ENCODE peak calls at places on chromosomes 4 and X, in nine cellular contexts. One of them, this sample, is unnamed.

GRCh38 chr4:77194989-77195388 is 38.0 kb downstream of the CCNG2 start:
- DNase-seq in activated gamma-delta T cell treated with Interleukin-2 at 50 U/mL for 16 hours: no peak
- DNase-seq in HuH-7.5: no peak
- DNase-seq in stomach: no peak
- DNase-seq in adipocyte: no peak
- DNase-seq in NCI-H1092: no peak
- DNase-seq in activated CD4-positive, CD25-positive, alpha-beta regulatory T cell: no peak
- DNase-seq in IMR-90: no peak
- DNase-seq in HFF-Myc: no peak
- DNase-seq in this sample: no peak

GRCh38 chr4:76966024-76966579 is 16.6 kb downstream of the SEPTIN11 start:
- DNase-seq in activated gamma-delta T cell treated with Interleukin-2 at 50 U/mL for 16 hours: no peak
- DNase-seq in HuH-7.5: no peak
- DNase-seq in stomach: no peak
- DNase-seq in adipocyte: no peak
- DNase-seq in NCI-H1092: no peak
- DNase-seq in activated CD4-positive, CD25-positive, alpha-beta regulatory T cell: no peak
- DNase-seq in IMR-90: no peak
- DNase-seq in HFF-Myc: no peak
- DNase-seq in this sample: no peak

GRCh38 chrX:123822965-123823364 is 36.9 kb upstream of the XIAP start:
- DNase-seq in activated gamma-delta T cell treated with Interleukin-2 at 50 U/mL for 16 hours: no peak
- DNase-seq in HuH-7.5: no peak
- DNase-seq in stomach: no peak
- DNase-seq in adipocyte: no peak
- DNase-seq in NCI-H1092: no peak
- DNase-seq in activated CD4-positive, CD25-positive, alpha-beta regulatory T cell: no peak
- DNase-seq in IMR-90: no peak
- DNase-seq in HFF-Myc: no peak
- DNase-seq in this sample: no peak

GRCh38 chrX:149909324-149910177 is 19.8 kb upstream of the HSFX4 start:
- DNase-seq in activated gamma-delta T cell treated with Interleukin-2 at 50 U/mL for 16 hours: no peak
- DNase-seq in HuH-7.5: no peak
- DNase-seq in stomach: no peak
- DNase-seq in adipocyte: no peak
- DNase-seq in NCI-H1092: no peak
- DNase-seq in activated CD4-positive, CD25-positive, alpha-beta regulatory T cell: no peak
- DNase-seq in IMR-90: no peak
- DNase-seq in HFF-Myc: no peak
- DNase-seq in this sample: no peak

GRCh38 chrX:106718709-106719108 is 7.8 kb upstream of the RNF128 start:
- DNase-seq in activated gamma-delta T cell treated with Interleukin-2 at 50 U/mL for 16 hours: no peak
- DNase-seq in HuH-7.5: no peak
- DNase-seq in stomach: no peak
- DNase-seq in adipocyte: no peak
- DNase-seq in NCI-H1092: no peak
- DNase-seq in activated CD4-positive, CD25-positive, alpha-beta regulatory T cell: no peak
- DNase-seq in IMR-90: no peak
- DNase-seq in HFF-Myc: no peak
- DNase-seq in this sample: no peak

GRCh38 chrX:119529355-119530276 is 35.6 kb downstream of the STEEP1 start:
- DNase-seq in activated gamma-delta T cell treated with Interleukin-2 at 50 U/mL for 16 hours: no peak
- DNase-seq in HuH-7.5: no peak
- DNase-seq in stomach: no peak
- DNase-seq in adipocyte: peak; percentile 3
- DNase-seq in NCI-H1092: no peak
- DNase-seq in activated CD4-positive, CD25-positive, alpha-beta regulatory T cell: no peak
- DNase-seq in IMR-90: no peak
- DNase-seq in HFF-Myc: no peak
- DNase-seq in this sample: no peak

GRCh38 chr4:80202190-80202711 is 4.9 kb downstream of the PRDM8 start:
- DNase-seq in activated gamma-delta T cell treated with Interleukin-2 at 50 U/mL for 16 hours: peak; percentile 71
- DNase-seq in HuH-7.5: peak; percentile 89
- DNase-seq in stomach: peak; percentile 87
- DNase-seq in adipocyte: peak; percentile 93
- DNase-seq in NCI-H1092: peak; percentile 60
- DNase-seq in activated CD4-positive, CD25-positive, alpha-beta regulatory T cell: peak; percentile 69
- DNase-seq in IMR-90: peak; percentile 80
- DNase-seq in HFF-Myc: no peak
- DNase-seq in this sample: peak; percentile 95

GRCh38 chr4:654871-655734 is 19.0 kb downstream of the ATP5ME start:
- DNase-seq in activated gamma-delta T cell treated with Interleukin-2 at 50 U/mL for 16 hours: no peak
- DNase-seq in HuH-7.5: no peak
- DNase-seq in stomach: no peak
- DNase-seq in adipocyte: no peak
- DNase-seq in NCI-H1092: no peak
- DNase-seq in activated CD4-positive, CD25-positive, alpha-beta regulatory T cell: no peak
- DNase-seq in IMR-90: no peak
- DNase-seq in HFF-Myc: no peak
- DNase-seq in this sample: no peak

GRCh38 chrX:120207009-120207610 is 43.5 kb upstream of the ZBTB33 start:
- DNase-seq in activated gamma-delta T cell treated with Interleukin-2 at 50 U/mL for 16 hours: no peak
- DNase-seq in HuH-7.5: no peak
- DNase-seq in stomach: no peak
- DNase-seq in adipocyte: no peak
- DNase-seq in NCI-H1092: no peak
- DNase-seq in activated CD4-positive, CD25-positive, alpha-beta regulatory T cell: no peak
- DNase-seq in IMR-90: no peak
- DNase-seq in HFF-Myc: no peak
- DNase-seq in this sample: no peak

GRCh38 chr4:752196-752861 is 46.7 kb downstream of the PCGF3 start:
- DNase-seq in activated gamma-delta T cell treated with Interleukin-2 at 50 U/mL for 16 hours: no peak
- DNase-seq in HuH-7.5: no peak
- DNase-seq in stomach: no peak
- DNase-seq in adipocyte: no peak
- DNase-seq in NCI-H1092: no peak
- DNase-seq in activated CD4-positive, CD25-positive, alpha-beta regulatory T cell: no peak
- DNase-seq in IMR-90: peak; percentile 19
- DNase-seq in HFF-Myc: no peak
- DNase-seq in this sample: no peak

GRCh38 chrX:39268207-39268606 is 466.9 kb downstream of the MID1IP1 start:
- DNase-seq in activated gamma-delta T cell treated with Interleukin-2 at 50 U/mL for 16 hours: no peak
- DNase-seq in HuH-7.5: no peak
- DNase-seq in stomach: no peak
- DNase-seq in adipocyte: no peak
- DNase-seq in NCI-H1092: no peak
- DNase-seq in activated CD4-positive, CD25-positive, alpha-beta regulatory T cell: no peak
- DNase-seq in IMR-90: no peak
- DNase-seq in HFF-Myc: no peak
- DNase-seq in this sample: no peak

GRCh38 chr4:52915730-52916129 is 53.6 kb downstream of the RASL11B start:
- DNase-seq in activated gamma-delta T cell treated with Interleukin-2 at 50 U/mL for 16 hours: no peak
- DNase-seq in HuH-7.5: no peak
- DNase-seq in stomach: peak; percentile 50
- DNase-seq in adipocyte: no peak
- DNase-seq in NCI-H1092: no peak
- DNase-seq in activated CD4-positive, CD25-positive, alpha-beta regulatory T cell: no peak
- DNase-seq in IMR-90: no peak
- DNase-seq in HFF-Myc: no peak
- DNase-seq in this sample: no peak

GRCh38 chr4:138045036-138045435 is 197.1 kb downstream of the SLC7A11 start:
- DNase-seq in activated gamma-delta T cell treated with Interleukin-2 at 50 U/mL for 16 hours: no peak
- DNase-seq in HuH-7.5: no peak
- DNase-seq in stomach: no peak
- DNase-seq in adipocyte: no peak
- DNase-seq in NCI-H1092: no peak
- DNase-seq in activated CD4-positive, CD25-positive, alpha-beta regulatory T cell: no peak
- DNase-seq in IMR-90: no peak
- DNase-seq in HFF-Myc: no peak
- DNase-seq in this sample: no peak

GRCh38 chr4:53905281-53905934 is 159.0 kb downstream of the CHIC2 start:
- DNase-seq in activated gamma-delta T cell treated with Interleukin-2 at 50 U/mL for 16 hours: no peak
- DNase-seq in HuH-7.5: no peak
- DNase-seq in stomach: no peak
- DNase-seq in adipocyte: peak; percentile 51
- DNase-seq in NCI-H1092: no peak
- DNase-seq in activated CD4-positive, CD25-positive, alpha-beta regulatory T cell: no peak
- DNase-seq in IMR-90: peak; percentile 33
- DNase-seq in HFF-Myc: no peak
- DNase-seq in this sample: no peak

GRCh38 chrX:46912673-46913491 is 661 bp downstream of the JADE3 start:
- DNase-seq in activated gamma-delta T cell treated with Interleukin-2 at 50 U/mL for 16 hours: no peak
- DNase-seq in HuH-7.5: peak; percentile 40
- DNase-seq in stomach: peak; percentile 45
- DNase-seq in adipocyte: peak; percentile 71
- DNase-seq in NCI-H1092: peak; percentile 13
- DNase-seq in activated CD4-positive, CD25-positive, alpha-beta regulatory T cell: no peak
- DNase-seq in IMR-90: peak; percentile 14
- DNase-seq in HFF-Myc: no peak
- DNase-seq in this sample: no peak

GRCh38 chr4:162732871-162733270 is 433.8 kb downstream of the NAF1 start:
- DNase-seq in activated gamma-delta T cell treated with Interleukin-2 at 50 U/mL for 16 hours: no peak
- DNase-seq in HuH-7.5: no peak
- DNase-seq in stomach: no peak
- DNase-seq in adipocyte: peak; percentile 21
- DNase-seq in NCI-H1092: no peak
- DNase-seq in activated CD4-positive, CD25-positive, alpha-beta regulatory T cell: no peak
- DNase-seq in IMR-90: no peak
- DNase-seq in HFF-Myc: no peak
- DNase-seq in this sample: no peak

GRCh38 chrX:74023203-74023602 is 280.8 kb upstream of the ZCCHC13 start:
- DNase-seq in activated gamma-delta T cell treated with Interleukin-2 at 50 U/mL for 16 hours: no peak
- DNase-seq in HuH-7.5: no peak
- DNase-seq in stomach: no peak
- DNase-seq in adipocyte: no peak
- DNase-seq in NCI-H1092: no peak
- DNase-seq in activated CD4-positive, CD25-positive, alpha-beta regulatory T cell: no peak
- DNase-seq in IMR-90: no peak
- DNase-seq in HFF-Myc: no peak
- DNase-seq in this sample: no peak

GRCh38 chr4:146098978-146099377 is 76.5 kb upstream of the LSM6 start:
- DNase-seq in activated gamma-delta T cell treated with Interleukin-2 at 50 U/mL for 16 hours: no peak
- DNase-seq in HuH-7.5: no peak
- DNase-seq in stomach: no peak
- DNase-seq in adipocyte: no peak
- DNase-seq in NCI-H1092: no peak
- DNase-seq in activated CD4-positive, CD25-positive, alpha-beta regulatory T cell: no peak
- DNase-seq in IMR-90: no peak
- DNase-seq in HFF-Myc: no peak
- DNase-seq in this sample: no peak

GRCh38 chr4:57080781-57081650 is 29.2 kb downstream of the IGFBP7 start:
- DNase-seq in activated gamma-delta T cell treated with Interleukin-2 at 50 U/mL for 16 hours: no peak
- DNase-seq in HuH-7.5: no peak
- DNase-seq in stomach: no peak
- DNase-seq in adipocyte: peak; percentile 77
- DNase-seq in NCI-H1092: no peak
- DNase-seq in activated CD4-positive, CD25-positive, alpha-beta regulatory T cell: no peak
- DNase-seq in IMR-90: peak; percentile 98
- DNase-seq in HFF-Myc: peak; percentile 91
- DNase-seq in this sample: no peak

GRCh38 chrX:15745179-15745578 is 7.1 kb downstream of the CA5B start:
- DNase-seq in activated gamma-delta T cell treated with Interleukin-2 at 50 U/mL for 16 hours: no peak
- DNase-seq in HuH-7.5: no peak
- DNase-seq in stomach: no peak
- DNase-seq in adipocyte: peak; percentile 82
- DNase-seq in NCI-H1092: no peak
- DNase-seq in activated CD4-positive, CD25-positive, alpha-beta regulatory T cell: no peak
- DNase-seq in IMR-90: peak; percentile 52
- DNase-seq in HFF-Myc: no peak
- DNase-seq in this sample: no peak

GRCh38 chr4:157818946-157819692 is 353.7 kb downstream of the GASK1B start:
- DNase-seq in activated gamma-delta T cell treated with Interleukin-2 at 50 U/mL for 16 hours: no peak
- DNase-seq in HuH-7.5: no peak
- DNase-seq in stomach: no peak
- DNase-seq in adipocyte: no peak
- DNase-seq in NCI-H1092: no peak
- DNase-seq in activated CD4-positive, CD25-positive, alpha-beta regulatory T cell: no peak
- DNase-seq in IMR-90: no peak
- DNase-seq in HFF-Myc: no peak
- DNase-seq in this sample: no peak

GRCh38 chr4:169160825-169161224 is 109.9 kb downstream of the SH3RF1 start:
- DNase-seq in activated gamma-delta T cell treated with Interleukin-2 at 50 U/mL for 16 hours: no peak
- DNase-seq in HuH-7.5: no peak
- DNase-seq in stomach: no peak
- DNase-seq in adipocyte: peak; percentile 15
- DNase-seq in NCI-H1092: no peak
- DNase-seq in activated CD4-positive, CD25-positive, alpha-beta regulatory T cell: no peak
- DNase-seq in IMR-90: no peak
- DNase-seq in HFF-Myc: no peak
- DNase-seq in this sample: no peak

GRCh38 chr4:183876268-183876934 is 28.7 kb upstream of the STOX2 start:
- DNase-seq in activated gamma-delta T cell treated with Interleukin-2 at 50 U/mL for 16 hours: no peak
- DNase-seq in HuH-7.5: no peak
- DNase-seq in stomach: peak; percentile 87
- DNase-seq in adipocyte: no peak
- DNase-seq in NCI-H1092: peak; percentile 93
- DNase-seq in activated CD4-positive, CD25-positive, alpha-beta regulatory T cell: no peak
- DNase-seq in IMR-90: peak; percentile 85
- DNase-seq in HFF-Myc: no peak
- DNase-seq in this sample: no peak

GRCh38 chr4:68906238-68907137 is 45.1 kb downstream of the UGT2A3 start:
- DNase-seq in activated gamma-delta T cell treated with Interleukin-2 at 50 U/mL for 16 hours: no peak
- DNase-seq in HuH-7.5: no peak
- DNase-seq in stomach: no peak
- DNase-seq in adipocyte: no peak
- DNase-seq in NCI-H1092: no peak
- DNase-seq in activated CD4-positive, CD25-positive, alpha-beta regulatory T cell: no peak
- DNase-seq in IMR-90: no peak
- DNase-seq in HFF-Myc: no peak
- DNase-seq in this sample: no peak

GRCh38 chr4:128776794-128777216 is 32.7 kb upstream of the JADE1 start:
- DNase-seq in activated gamma-delta T cell treated with Interleukin-2 at 50 U/mL for 16 hours: no peak
- DNase-seq in HuH-7.5: no peak
- DNase-seq in stomach: peak; percentile 74
- DNase-seq in adipocyte: peak; percentile 80
- DNase-seq in NCI-H1092: peak; percentile 42
- DNase-seq in activated CD4-positive, CD25-positive, alpha-beta regulatory T cell: no peak
- DNase-seq in IMR-90: peak; percentile 95
- DNase-seq in HFF-Myc: peak; percentile 35
- DNase-seq in this sample: no peak

This sample was measured in mesenteric fat pad.